ENCODE peak calls at places on chromosomes 12 and 14, in ten cellular contexts. D, I, Q, Y, A, N, L, X, C and S are unnamed samples.

GRCh38 chr14:91350813-91351507 is 66.7 kb downstream of the CCDC88C start:
- DNase-seq in N (no peak), A (no peak), Q (peak; percentile 80), L (peak; percentile 42), Y (no peak), C (no peak), D (no peak), I (peak; percentile 79), X (no peak), S (peak; percentile 82)

GRCh38 chr14:79091381-79091963 is 921.3 kb downstream of the NRXN3 start:
- DNase-seq in D (no peak), L (no peak), C (peak; percentile 86), Q (no peak), I (no peak), X (no peak), N (no peak), Y (no peak), A (peak; percentile 82), S (no peak)

GRCh38 chr12:91382081-91382543 is 199.5 kb upstream of the DCN start:
- DNase-seq in Q (peak; percentile 88), I (peak; percentile 82), L (peak; percentile 72), X (peak; percentile 85), Y (peak; percentile 71), C (peak; percentile 30), N (peak; percentile 86), D (peak; percentile 84), A (peak; percentile 76), S (peak; percentile 92)

GRCh38 chr14:61456720-61457119 is 135.3 kb downstream of the PRKCH start:
- DNase-seq in Y (peak; percentile 66), I (peak; percentile 78), C (peak; percentile 21), Q (peak; percentile 90), N (peak; percentile 86), L (peak; percentile 72), D (peak; percentile 82), A (peak; percentile 82), X (peak; percentile 77), S (peak; percentile 94)

GRCh38 chr12:68416826-68417225 is 84.7 kb upstream of the MDM1 start:
- DNase-seq in N (no peak), Q (no peak), D (no peak), Y (no peak), I (no peak), X (no peak), C (no peak), L (no peak), A (no peak), S (no peak)

GRCh38 chr12:3662516-3662915 is 90.4 kb downstream of the CRACR2A start:
- DNase-seq in A (peak; percentile 12), N (no peak), C (peak; percentile 45), X (no peak), I (no peak), Y (no peak), L (no peak), Q (no peak), D (no peak), S (no peak)

GRCh38 chr12:20415641-20416040 is 47.3 kb downstream of the PDE3A start:
- DNase-seq in X (peak; percentile 40), C (no peak), I (no peak), Q (no peak), A (no peak), N (no peak), L (no peak), Y (no peak), D (no peak), S (no peak)

GRCh38 chr12:34289431-34290190 is 267.3 kb downstream of the ALG10 start:
- DNase-seq in C (no peak), A (no peak), D (peak; percentile 25), Y (no peak), N (peak; percentile 1), Q (no peak), I (no peak), L (no peak), X (no peak), S (no peak)

GRCh38 chr14:35628989-35629388 is 95.0 kb downstream of the INSM2 start:
- DNase-seq in L (no peak), D (no peak), X (no peak), C (no peak), Q (no peak), Y (no peak), A (no peak), I (no peak), N (no peak), S (no peak)

GRCh38 chr14:101365329-101366158 is 195.8 kb upstream of the DIO3 start:
- DNase-seq in L (no peak), A (peak; percentile 65), I (no peak), X (no peak), D (peak; percentile 72), C (no peak), Y (no peak), N (no peak), Q (no peak), S (no peak)

GRCh38 chr12:4277856-4278581 is 4.5 kb downstream of the CCND2 start:
- DNase-seq in Y (no peak), Q (no peak), X (no peak), I (no peak), C (no peak), L (no peak), D (no peak), N (no peak), A (no peak), S (no peak)

GRCh38 chr12:92511776-92512175 is 191.0 kb upstream of the PLEKHG7 start:
- DNase-seq in L (no peak), A (no peak), I (no peak), C (no peak), D (no peak), N (no peak), Q (no peak), Y (no peak), X (no peak), S (no peak)

GRCh38 chr12:132686831-132687210 is 321 bp downstream of the POLE start:
- DNase-seq in Q (no peak), I (peak; percentile 25), Y (no peak), D (no peak), N (no peak), L (no peak), C (no peak), X (no peak), A (peak; percentile 20), S (no peak)

GRCh38 chr12:122871851-122872785 is 23.8 kb downstream of the VPS37B start:
- DNase-seq in X (peak; percentile 71), Y (no peak), C (peak; percentile 80), A (peak; percentile 70), Q (peak; percentile 77), L (peak; percentile 43), I (peak; percentile 36), D (no peak), N (peak; percentile 82), S (peak; percentile 85)

GRCh38 chr14:105866841-105867321 is 340.5 kb downstream of the TMEM121 start:
- DNase-seq in I (no peak), D (no peak), Q (no peak), C (no peak), Y (no peak), A (peak; percentile 0), L (no peak), X (peak; percentile 12), N (no peak), S (peak; percentile 1)

GRCh38 chr12:6204533-6205143 is 4.4 kb downstream of the CD9 start:
- DNase-seq in Y (no peak), D (no peak), I (no peak), L (no peak), C (no peak), X (no peak), A (no peak), N (no peak), Q (no peak), S (no peak)

GRCh38 chr12:13022737-13023370 is 21.3 kb upstream of the FAM234B start:
- DNase-seq in C (no peak), Y (no peak), Q (no peak), I (no peak), A (no peak), N (no peak), X (no peak), D (no peak), L (no peak), S (no peak)

GRCh38 chr14:21924479-21924878 is 250.9 kb upstream of the OR4E1 start:
- DNase-seq in X (no peak), C (no peak), Q (peak; percentile 59), I (peak; percentile 82), D (no peak), L (peak; percentile 27), A (no peak), N (peak; percentile 42), Y (no peak), S (peak; percentile 74)

GRCh38 chr12:23139026-23139425 is 514.1 kb downstream of the ETNK1 start:
- DNase-seq in D (no peak), Q (no peak), X (no peak), I (no peak), A (no peak), Y (no peak), N (no peak), C (no peak), L (no peak), S (no peak)

GRCh38 chr14:105929327-105930081 is 403.1 kb downstream of the TMEM121 start:
- DNase-seq in Y (no peak), L (no peak), D (peak; percentile 32), A (no peak), I (no peak), C (no peak), X (peak; percentile 30), N (no peak), Q (no peak), S (no peak)

GRCh38 chr12:50986961-50987737 is 34.8 kb downstream of the HIGD1C start:
- DNase-seq in Y (no peak), D (no peak), I (peak; percentile 31), A (peak; percentile 47), X (no peak), N (peak; percentile 63), L (no peak), Q (peak; percentile 12), C (no peak), S (peak; percentile 64)

GRCh38 chr14:92680781-92681650 is 67.4 kb downstream of the LGMN start:
- DNase-seq in Q (peak; percentile 83), L (peak; percentile 63), I (peak; percentile 77), N (peak; percentile 85), D (peak; percentile 77), Y (peak; percentile 50), A (peak; percentile 75), X (peak; percentile 89), C (no peak), S (peak; percentile 85)

GRCh38 chr14:102891556-102891955 is 30.9 kb upstream of the AMN start:
- DNase-seq in I (no peak), X (no peak), Y (no peak), L (no peak), N (no peak), C (no peak), Q (no peak), A (no peak), D (no peak), S (no peak)

GRCh38 chr12:49195734-49196133 is 6.9 kb upstream of the TUBA1A start:
- DNase-seq in Y (no peak), I (no peak), Q (no peak), N (no peak), X (no peak), A (no peak), L (no peak), D (no peak), C (no peak), S (no peak)

GRCh38 chr12:105705765-105706164 is 375.3 kb downstream of the C12orf75 start:
- DNase-seq in C (no peak), D (no peak), X (no peak), Q (peak; percentile 12), I (no peak), Y (no peak), N (peak; percentile 53), L (no peak), A (peak; percentile 34), S (peak; percentile 24)

GRCh38 chr12:45543887-45544286 is 185.6 kb upstream of the ARID2 start:
- DNase-seq in I (peak; percentile 30), N (peak; percentile 39), C (peak; percentile 46), A (peak; percentile 55), Q (peak; percentile 56), L (peak; percentile 0), Y (no peak), D (no peak), X (no peak), S (peak; percentile 70)